ENCODE peak calls at places on chromosomes 12 and 14, in eight cellular contexts. One of them, this sample, is unnamed.

GRCh38 chr14:22039938-22040780 is 366.5 kb upstream of the OR4E1 start:
- DNase-seq in HCT116: peak
- DNase-seq in fibroblast of lung: no peak
- DNase-seq in NB4: peak
- DNase-seq in CD8-positive, alpha-beta T cell: peak
- DNase-seq in HepG2: peak
- DNase-seq in GM12865: peak
- DNase-seq in fibroblast of the aortic adventitia: no peak
- DNase-seq in this sample: no peak

GRCh38 chr14:75040959-75041358 is 10.3 kb downstream of the MLH3 start:
- DNase-seq in GM12865: no peak
- DNase-seq in fibroblast of lung: no peak
- DNase-seq in CD8-positive, alpha-beta T cell: no peak
- DNase-seq in HCT116: no peak
- DNase-seq in HepG2: no peak
- DNase-seq in NB4: no peak
- DNase-seq in fibroblast of the aortic adventitia: no peak
- DNase-seq in this sample: no peak

GRCh38 chr14:106843951-106844483 is 1317.6 kb downstream of the TMEM121 start:
- DNase-seq in GM12865: peak
- DNase-seq in CD8-positive, alpha-beta T cell: no peak
- DNase-seq in fibroblast of lung: no peak
- DNase-seq in NB4: peak
- DNase-seq in HCT116: no peak
- DNase-seq in HepG2: no peak
- DNase-seq in fibroblast of the aortic adventitia: no peak
- DNase-seq in this sample: no peak

GRCh38 chr12:72274926-72275325 is 2.8 kb downstream of the TRHDE start:
- DNase-seq in HCT116: no peak
- DNase-seq in GM12865: no peak
- DNase-seq in fibroblast of lung: peak
- DNase-seq in HepG2: peak
- DNase-seq in NB4: peak
- DNase-seq in CD8-positive, alpha-beta T cell: no peak
- DNase-seq in fibroblast of the aortic adventitia: peak
- DNase-seq in this sample: no peak

GRCh38 chr12:49624919-49625577 is 1.7 kb downstream of the PRPF40B start:
- DNase-seq in fibroblast of the aortic adventitia: peak
- DNase-seq in HCT116: peak
- DNase-seq in NB4: no peak
- DNase-seq in CD8-positive, alpha-beta T cell: no peak
- DNase-seq in GM12865: no peak
- DNase-seq in fibroblast of lung: no peak
- DNase-seq in HepG2: no peak
- DNase-seq in this sample: no peak

GRCh38 chr12:131131077-131131807 is 177.5 kb downstream of the ADGRD1 start:
- DNase-seq in HCT116: no peak
- DNase-seq in CD8-positive, alpha-beta T cell: no peak
- DNase-seq in fibroblast of lung: no peak
- DNase-seq in HepG2: no peak
- DNase-seq in fibroblast of the aortic adventitia: no peak
- DNase-seq in GM12865: no peak
- DNase-seq in NB4: no peak
- DNase-seq in this sample: no peak

GRCh38 chr14:89540009-89540829 is 123.2 kb upstream of the FOXN3 start:
- DNase-seq in CD8-positive, alpha-beta T cell: no peak
- DNase-seq in NB4: no peak
- DNase-seq in HepG2: peak
- DNase-seq in HCT116: no peak
- DNase-seq in fibroblast of lung: peak
- DNase-seq in GM12865: no peak
- DNase-seq in fibroblast of the aortic adventitia: peak
- DNase-seq in this sample: no peak

GRCh38 chr12:3091650-3092207 is 14.6 kb downstream of the TSPAN9 start:
- DNase-seq in NB4: no peak
- DNase-seq in fibroblast of the aortic adventitia: no peak
- DNase-seq in GM12865: no peak
- DNase-seq in HepG2: no peak
- DNase-seq in HCT116: no peak
- DNase-seq in fibroblast of lung: no peak
- DNase-seq in CD8-positive, alpha-beta T cell: no peak
- DNase-seq in this sample: no peak

GRCh38 chr12:58310368-58310767 is 369.0 kb downstream of the ATP23 start:
- DNase-seq in HepG2: no peak
- DNase-seq in GM12865: no peak
- DNase-seq in fibroblast of lung: peak
- DNase-seq in HCT116: no peak
- DNase-seq in NB4: no peak
- DNase-seq in fibroblast of the aortic adventitia: peak
- DNase-seq in CD8-positive, alpha-beta T cell: no peak
- DNase-seq in this sample: no peak

GRCh38 chr12:53217049-53217929 is 10.2 kb upstream of the ITGB7 start:
- DNase-seq in fibroblast of the aortic adventitia: peak
- DNase-seq in fibroblast of lung: peak
- DNase-seq in HepG2: no peak
- DNase-seq in CD8-positive, alpha-beta T cell: peak
- DNase-seq in GM12865: no peak
- DNase-seq in HCT116: no peak
- DNase-seq in NB4: peak
- DNase-seq in this sample: no peak

GRCh38 chr14:53779301-53779700 is 177.3 kb downstream of the BMP4 start:
- DNase-seq in CD8-positive, alpha-beta T cell: no peak
- DNase-seq in HepG2: no peak
- DNase-seq in NB4: no peak
- DNase-seq in HCT116: no peak
- DNase-seq in fibroblast of the aortic adventitia: no peak
- DNase-seq in GM12865: no peak
- DNase-seq in fibroblast of lung: no peak
- DNase-seq in this sample: no peak

GRCh38 chr12:41709463-41710285 is 435.0 kb downstream of the GXYLT1 start:
- DNase-seq in HepG2: no peak
- DNase-seq in CD8-positive, alpha-beta T cell: no peak
- DNase-seq in fibroblast of the aortic adventitia: no peak
- DNase-seq in NB4: no peak
- DNase-seq in GM12865: no peak
- DNase-seq in fibroblast of lung: no peak
- DNase-seq in HCT116: no peak
- DNase-seq in this sample: no peak

GRCh38 chr12:96501139-96501741 is 11.9 kb downstream of the CFAP54 start:
- DNase-seq in fibroblast of lung: peak
- DNase-seq in NB4: peak
- DNase-seq in CD8-positive, alpha-beta T cell: peak
- DNase-seq in HCT116: peak
- DNase-seq in fibroblast of the aortic adventitia: peak
- DNase-seq in GM12865: peak
- DNase-seq in HepG2: peak
- DNase-seq in this sample: no peak

GRCh38 chr12:131994589-131994988 is 44.8 kb downstream of the EP400 start:
- DNase-seq in NB4: no peak
- DNase-seq in GM12865: peak
- DNase-seq in fibroblast of the aortic adventitia: no peak
- DNase-seq in fibroblast of lung: no peak
- DNase-seq in HCT116: no peak
- DNase-seq in HepG2: no peak
- DNase-seq in CD8-positive, alpha-beta T cell: no peak
- DNase-seq in this sample: no peak

GRCh38 chr12:26034371-26035142 is 76.1 kb downstream of the RASSF8 start:
- DNase-seq in GM12865: no peak
- DNase-seq in NB4: no peak
- DNase-seq in HepG2: no peak
- DNase-seq in fibroblast of the aortic adventitia: peak
- DNase-seq in HCT116: no peak
- DNase-seq in CD8-positive, alpha-beta T cell: no peak
- DNase-seq in fibroblast of lung: peak
- DNase-seq in this sample: no peak

DNA sequence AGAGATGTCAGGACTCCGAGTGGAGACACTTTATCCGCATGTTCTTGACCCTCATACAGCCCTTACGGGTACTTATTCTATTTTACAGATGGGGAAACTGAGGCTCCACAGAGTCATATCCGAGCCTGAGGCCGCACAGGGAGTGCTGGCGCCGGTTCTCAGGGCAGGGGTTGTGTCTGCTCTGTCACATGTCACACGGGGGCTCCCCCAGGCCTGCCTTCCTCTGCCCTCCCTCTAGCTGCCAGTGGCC is 988 bp upstream of the INF2 start:
- DNase-seq in NB4: no peak
- DNase-seq in HepG2: no peak
- DNase-seq in HCT116: no peak
- DNase-seq in fibroblast of the aortic adventitia: no peak
- DNase-seq in GM12865: no peak
- DNase-seq in fibroblast of lung: no peak
- DNase-seq in CD8-positive, alpha-beta T cell: peak
- DNase-seq in this sample: no peak
- TF ChIP-seq CTCF in NB4: no peak
- TF ChIP-seq CTCF in HepG2: no peak
- TF ChIP-seq CTCF in HCT116: no peak
- TF ChIP-seq CTCF in fibroblast of the aortic adventitia: no peak
- TF ChIP-seq CTCF in GM12865: no peak
- TF ChIP-seq CTCF in fibroblast of lung: no peak
- TF ChIP-seq CTCF in CD8-positive, alpha-beta T cell: no peak
- TF ChIP-seq CTCF in this sample: no peak

GRCh38 chr12:123516221-123516780 is 17.2 kb downstream of the RILPL1 start:
- DNase-seq in CD8-positive, alpha-beta T cell: no peak
- DNase-seq in GM12865: no peak
- DNase-seq in HCT116: no peak
- DNase-seq in NB4: no peak
- DNase-seq in fibroblast of lung: no peak
- DNase-seq in HepG2: no peak
- DNase-seq in fibroblast of the aortic adventitia: no peak
- DNase-seq in this sample: no peak
- TF ChIP-seq CTCF in CD8-positive, alpha-beta T cell: no peak
- TF ChIP-seq CTCF in GM12865: no peak
- TF ChIP-seq CTCF in HCT116: no peak
- TF ChIP-seq CTCF in NB4: no peak
- TF ChIP-seq CTCF in fibroblast of lung: no peak
- TF ChIP-seq CTCF in HepG2: no peak
- TF ChIP-seq CTCF in fibroblast of the aortic adventitia: no peak
- TF ChIP-seq CTCF in this sample: no peak

DNA sequence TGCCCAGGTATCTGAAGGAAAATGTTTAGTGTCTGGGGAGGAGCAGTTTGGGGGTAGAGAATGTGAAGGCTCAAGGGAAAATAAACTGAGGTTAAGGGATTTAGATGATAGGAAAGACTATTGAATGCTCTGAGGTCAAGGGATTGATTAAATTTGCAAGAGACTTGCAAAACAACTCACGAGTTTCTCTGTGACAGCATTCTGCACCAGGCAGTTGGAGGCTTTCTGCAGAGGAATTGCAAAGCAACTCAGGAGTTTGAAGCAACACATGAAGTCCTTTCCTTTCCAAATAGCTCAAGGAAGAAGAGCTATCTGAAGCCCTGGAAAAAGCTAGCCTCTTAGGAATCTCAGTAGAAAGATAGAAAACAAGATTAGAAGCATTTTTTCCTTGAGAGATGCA is 23.9 kb downstream of the SLC7A8 start:
- DNase-seq in GM12865: no peak
- DNase-seq in HepG2: no peak
- DNase-seq in NB4: no peak
- DNase-seq in HCT116: no peak
- DNase-seq in CD8-positive, alpha-beta T cell: no peak
- DNase-seq in fibroblast of lung: peak
- DNase-seq in fibroblast of the aortic adventitia: no peak
- DNase-seq in this sample: no peak
- TF ChIP-seq CTCF in GM12865: no peak
- TF ChIP-seq CTCF in HepG2: no peak
- TF ChIP-seq CTCF in NB4: no peak
- TF ChIP-seq CTCF in HCT116: no peak
- TF ChIP-seq CTCF in CD8-positive, alpha-beta T cell: no peak
- TF ChIP-seq CTCF in fibroblast of lung: no peak
- TF ChIP-seq CTCF in fibroblast of the aortic adventitia: no peak
- TF ChIP-seq CTCF in this sample: no peak

DNA sequence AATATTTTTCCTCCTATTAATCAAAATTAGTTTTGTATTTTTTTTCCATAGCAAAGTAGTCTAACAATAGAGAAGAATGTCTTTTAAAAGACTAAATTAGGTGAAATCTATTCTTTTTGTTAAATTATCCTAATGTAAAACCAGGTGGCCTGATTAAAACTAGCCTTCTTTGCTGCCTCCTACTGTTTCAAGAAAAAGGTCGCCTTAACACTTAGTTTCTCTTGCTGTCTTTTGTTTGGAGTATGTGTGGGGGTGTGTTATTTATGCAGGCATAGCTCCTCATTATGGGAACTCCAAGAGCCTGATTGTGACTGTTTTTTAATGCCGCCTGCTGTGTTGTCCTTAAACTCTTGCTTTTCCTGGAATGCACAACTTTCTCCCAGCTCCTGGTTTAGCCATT is 855.3 kb downstream of the DIO2 start:
- DNase-seq in NB4: no peak
- DNase-seq in CD8-positive, alpha-beta T cell: no peak
- DNase-seq in HCT116: no peak
- DNase-seq in HepG2: no peak
- DNase-seq in GM12865: no peak
- DNase-seq in fibroblast of lung: peak
- DNase-seq in fibroblast of the aortic adventitia: no peak
- DNase-seq in this sample: no peak
- TF ChIP-seq CTCF in NB4: no peak
- TF ChIP-seq CTCF in CD8-positive, alpha-beta T cell: no peak
- TF ChIP-seq CTCF in HCT116: no peak
- TF ChIP-seq CTCF in HepG2: no peak
- TF ChIP-seq CTCF in GM12865: no peak
- TF ChIP-seq CTCF in fibroblast of lung: peak
- TF ChIP-seq CTCF in fibroblast of the aortic adventitia: no peak
- TF ChIP-seq CTCF in this sample: no peak

GRCh38 chr14:99793213-99794155 is at the start of gene EML1:
- DNase-seq in HCT116: peak
- DNase-seq in fibroblast of the aortic adventitia: peak
- DNase-seq in GM12865: peak
- DNase-seq in CD8-positive, alpha-beta T cell: peak
- DNase-seq in NB4: peak
- DNase-seq in HepG2: peak
- DNase-seq in fibroblast of lung: peak
- DNase-seq in this sample: peak
- TF ChIP-seq CTCF in HCT116: no peak
- TF ChIP-seq CTCF in fibroblast of the aortic adventitia: peak
- TF ChIP-seq CTCF in GM12865: no peak
- TF ChIP-seq CTCF in CD8-positive, alpha-beta T cell: no peak
- TF ChIP-seq CTCF in NB4: no peak
- TF ChIP-seq CTCF in HepG2: no peak
- TF ChIP-seq CTCF in fibroblast of lung: no peak
- TF ChIP-seq CTCF in this sample: no peak

This sample was measured in mesothelial cell of epicardium.